ENCODE peak calls at places on chromosomes 2 and 18, in five cellular contexts. X, S, I, W and V are unnamed samples.

GRCh38 chr2:86238354-86238753 is 39.1 kb downstream of the MRPL35 start:
- DNase-seq in W (no peak), S (no peak), X (no peak), I (no peak), V (no peak)

GRCh38 chr2:171741189-171741588 is 53.9 kb downstream of the DYNC1I2 start:
- DNase-seq in I (no peak), S (no peak), W (no peak), X (no peak), V (no peak)

GRCh38 chr2:226813148-226813701 is 13.6 kb upstream of the IRS1 start:
- DNase-seq in S (peak), X (no peak), W (no peak), I (peak), V (no peak)

GRCh38 chr2:202015035-202015345 is 18.7 kb upstream of the FZD7 start:
- DNase-seq in S (no peak), I (no peak), X (no peak), W (no peak), V (no peak)

GRCh38 chr18:78918707-78919106 is 60.9 kb upstream of the SALL3 start:
- DNase-seq in X (no peak), S (no peak), I (no peak), W (no peak), V (no peak)

GRCh38 chr2:152587187-152587947 is 129.9 kb downstream of the PRPF40A start:
- DNase-seq in S (no peak), X (no peak), I (peak), W (no peak), V (peak)

GRCh38 chr18:49249523-49249922 is 210.9 kb downstream of the DYM start:
- DNase-seq in W (no peak), S (no peak), I (peak), X (no peak), V (peak)

GRCh38 chr2:240593703-240594451 is 7.3 kb downstream of the CAPN10 start:
- DNase-seq in X (no peak), W (no peak), I (no peak), S (no peak), V (no peak)

GRCh38 chr18:9653390-9653789 is 39.0 kb upstream of the PPP4R1 start:
- DNase-seq in X (no peak), W (no peak), S (no peak), I (peak), V (no peak)

GRCh38 chr2:44598731-44599529 is 237.2 kb downstream of the CAMKMT start:
- DNase-seq in S (no peak), I (no peak), W (no peak), X (no peak), V (peak)

GRCh38 chr2:85583667-85584353 is 421 bp upstream of the VAMP5 start:
- DNase-seq in W (no peak), S (no peak), I (no peak), X (no peak), V (no peak)

GRCh38 chr2:15634846-15635490 is 43.3 kb downstream of the DDX1 start:
- DNase-seq in I (peak), S (no peak), W (no peak), X (no peak), V (no peak)

GRCh38 chr18:59952283-59953007 is 52.6 kb downstream of the PMAIP1 start:
- DNase-seq in I (no peak), S (no peak), X (no peak), W (no peak), V (no peak)

GRCh38 chr2:201888476-201888875 is 82.1 kb downstream of the CDK15 start:
- DNase-seq in S (no peak), X (peak), I (peak), W (no peak), V (no peak)

GRCh38 chr2:134118279-134119116 is 135.4 kb upstream of the MGAT5 start:
- DNase-seq in X (peak), I (peak), W (no peak), S (peak), V (peak)

GRCh38 chr2:223887127-223887526 is 49.7 kb upstream of the AP1S3 start:
- DNase-seq in I (peak), W (no peak), S (no peak), X (no peak), V (peak)

GRCh38 chr2:96261328-96262003 is 4.3 kb downstream of the TMEM127 start:
- DNase-seq in W (no peak), I (no peak), X (no peak), S (no peak), V (no peak)

GRCh38 chr2:239043326-239043725 is 195.4 kb downstream of the TWIST2 start:
- DNase-seq in I (no peak), W (no peak), X (no peak), S (no peak), V (no peak)

DNA sequence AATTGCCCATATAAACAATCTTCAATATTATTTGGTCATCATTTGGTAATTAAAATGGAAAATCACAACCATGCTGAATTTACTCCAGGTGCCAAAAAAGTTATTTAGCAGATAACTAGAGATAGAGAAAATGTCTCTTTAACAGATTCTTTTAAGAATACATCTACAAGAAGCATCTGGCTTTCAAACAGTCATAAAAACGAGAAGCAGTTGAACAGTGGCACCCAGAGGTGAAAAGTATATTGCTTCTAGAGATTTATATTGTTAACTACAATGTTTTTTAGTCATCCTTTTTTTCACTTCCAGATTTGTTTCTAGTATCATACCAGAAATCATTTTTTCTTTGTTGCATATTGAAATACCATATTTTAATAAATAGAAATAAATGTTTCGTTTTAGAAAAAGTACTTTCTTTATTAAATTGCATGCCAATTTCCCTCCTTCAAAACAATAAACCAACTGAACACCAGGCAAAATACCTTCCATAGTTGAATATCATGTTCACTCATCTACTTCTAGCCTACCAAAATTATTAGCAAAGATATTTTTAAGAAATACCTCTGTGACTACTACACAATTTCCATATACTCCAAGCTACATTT is 65.4 kb upstream of the HNRNPA3 start:
- DNase-seq in W (no peak), X (no peak), S (no peak), I (peak), V (peak)
- H2BK12ac ChIP-seq in W (no peak), X (no peak), S (no peak), I (no peak), V (no peak)

GRCh38 chr2:17303496-17303895 is 214.7 kb downstream of the RAD51AP2 start:
- DNase-seq in X (no peak), S (no peak), I (peak), W (no peak), V (no peak)
- H2AK5ac ChIP-seq in X (no peak), S (no peak), I (no peak), W (no peak), V (no peak)

DNA sequence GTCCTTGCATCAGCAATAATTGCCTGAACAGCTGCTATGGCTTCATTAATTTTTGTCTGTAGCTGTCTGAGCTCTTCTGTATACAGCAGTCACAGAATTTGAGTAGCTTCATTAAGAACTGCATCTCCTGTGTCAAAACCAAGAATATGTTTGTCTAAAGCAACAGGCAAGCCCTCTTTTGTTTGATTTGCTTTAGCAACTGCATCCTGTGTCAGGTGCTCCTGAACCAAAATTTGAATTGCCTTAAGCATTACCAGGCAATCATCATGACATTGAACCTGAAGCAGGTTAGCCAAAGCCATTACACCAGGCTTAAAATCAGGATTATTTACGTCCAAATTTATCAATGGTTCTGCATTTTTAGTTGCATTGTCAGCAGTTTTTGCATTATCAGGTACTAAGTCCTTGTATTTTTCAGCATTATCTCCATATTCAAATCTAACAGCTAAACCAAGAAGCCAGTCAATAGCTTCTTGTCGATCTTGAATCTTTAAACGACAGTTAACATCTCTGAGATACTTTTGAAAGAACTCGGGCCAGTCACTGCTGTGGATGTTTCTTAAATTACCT is 42.0 kb downstream of the MERTK start:
- DNase-seq in I (no peak), W (no peak), S (no peak), X (no peak), V (no peak)
- H2BK12ac ChIP-seq in I (no peak), W (no peak), S (no peak), X (no peak), V (no peak)

GRCh38 chr2:10133007-10133647 is 10.6 kb downstream of the RRM2 start:
- DNase-seq in S (peak), W (no peak), I (no peak), X (no peak), V (no peak)

GRCh38 chr2:10139536-10139935 is 17.0 kb downstream of the RRM2 start:
- DNase-seq in X (no peak), S (no peak), I (no peak), W (no peak), V (no peak)

GRCh38 chr2:10135296-10136089 is 13.0 kb downstream of the RRM2 start:
- DNase-seq in I (peak), X (no peak), S (no peak), W (no peak), V (no peak)

GRCh38 chr2:10137053-10137843 is 14.7 kb downstream of the RRM2 start:
- DNase-seq in X (no peak), S (no peak), I (no peak), W (no peak), V (peak)

GRCh38 chr2:10136187-10136934 is 13.8 kb downstream of the RRM2 start:
- DNase-seq in W (no peak), X (no peak), S (no peak), I (no peak), V (no peak)
- H2AK5ac ChIP-seq in W (no peak), X (no peak), S (no peak), I (no peak), V (no peak)

GRCh38 chr2:30371028-30371708 is 75.9 kb upstream of the LCLAT1 start:
- DNase-seq in W (no peak), X (no peak), S (no peak), I (no peak), V (no peak)
- H2BK12ac ChIP-seq in W (no peak), X (no peak), S (no peak), I (no peak), V (no peak)

GRCh38 chr2:1640301-1641135 is 103.8 kb downstream of the PXDN start:
- DNase-seq in I (no peak), W (no peak), S (no peak), X (no peak), V (no peak)
- H2AK5ac ChIP-seq in I (peak), W (no peak), S (no peak), X (peak), V (no peak)